ENCODE peak calls at places on chromosomes 2 and 18, in nine cellular contexts. One of them, this sample, is unnamed.

GRCh38 chr2:242031481-242032019 is 162.0 kb downstream of the RTP5 start:
- DNase-seq in spleen: peak
- DNase-seq in IMR-90: peak
- DNase-seq in thyroid gland: no peak
- DNase-seq in A549: no peak
- DNase-seq in body of pancreas: no peak
- DNase-seq in Peyer's patch: peak
- DNase-seq in sigmoid colon: peak
- DNase-seq in HCT116: no peak
- DNase-seq in this sample: no peak

GRCh38 chr2:44719564-44719963 is 221.9 kb upstream of the SIX3 start:
- DNase-seq in sigmoid colon: no peak
- DNase-seq in Peyer's patch: no peak
- DNase-seq in A549: no peak
- DNase-seq in IMR-90: no peak
- DNase-seq in HCT116: no peak
- DNase-seq in spleen: no peak
- DNase-seq in thyroid gland: no peak
- DNase-seq in body of pancreas: no peak
- DNase-seq in this sample: no peak

GRCh38 chr18:499351-500229 is 911 bp downstream of the COLEC12 start:
- DNase-seq in thyroid gland: no peak
- DNase-seq in sigmoid colon: peak
- DNase-seq in A549: peak
- DNase-seq in IMR-90: peak
- DNase-seq in HCT116: no peak
- DNase-seq in Peyer's patch: no peak
- DNase-seq in body of pancreas: no peak
- DNase-seq in spleen: no peak
- DNase-seq in this sample: peak

GRCh38 chr2:175734679-175735078 is 267.4 kb downstream of the LNPK start:
- DNase-seq in Peyer's patch: no peak
- DNase-seq in sigmoid colon: no peak
- DNase-seq in A549: no peak
- DNase-seq in HCT116: no peak
- DNase-seq in IMR-90: no peak
- DNase-seq in body of pancreas: no peak
- DNase-seq in spleen: no peak
- DNase-seq in thyroid gland: no peak
- DNase-seq in this sample: no peak

GRCh38 chr2:53994735-53995538 is 24.1 kb upstream of the PSME4 start:
- DNase-seq in sigmoid colon: no peak
- DNase-seq in A549: no peak
- DNase-seq in spleen: no peak
- DNase-seq in IMR-90: no peak
- DNase-seq in Peyer's patch: no peak
- DNase-seq in thyroid gland: no peak
- DNase-seq in HCT116: no peak
- DNase-seq in body of pancreas: no peak
- DNase-seq in this sample: no peak

GRCh38 chr2:118527571-118527970 is 319.9 kb downstream of the EN1 start:
- DNase-seq in thyroid gland: no peak
- DNase-seq in spleen: no peak
- DNase-seq in A549: no peak
- DNase-seq in sigmoid colon: no peak
- DNase-seq in HCT116: no peak
- DNase-seq in body of pancreas: no peak
- DNase-seq in Peyer's patch: no peak
- DNase-seq in IMR-90: no peak
- DNase-seq in this sample: no peak

GRCh38 chr2:190417045-190417842 is 9.1 kb downstream of the MFSD6 start:
- DNase-seq in thyroid gland: no peak
- DNase-seq in A549: no peak
- DNase-seq in spleen: no peak
- DNase-seq in IMR-90: no peak
- DNase-seq in Peyer's patch: no peak
- DNase-seq in sigmoid colon: no peak
- DNase-seq in body of pancreas: no peak
- DNase-seq in HCT116: no peak
- DNase-seq in this sample: no peak

GRCh38 chr2:27446057-27446456 is 3.9 kb downstream of the KRTCAP3 start:
- DNase-seq in spleen: no peak
- DNase-seq in IMR-90: no peak
- DNase-seq in A549: no peak
- DNase-seq in sigmoid colon: no peak
- DNase-seq in thyroid gland: no peak
- DNase-seq in body of pancreas: peak
- DNase-seq in Peyer's patch: peak
- DNase-seq in HCT116: no peak
- DNase-seq in this sample: peak

GRCh38 chr2:56127013-56127772 is 56.6 kb upstream of the CCDC85A start:
- DNase-seq in HCT116: no peak
- DNase-seq in sigmoid colon: no peak
- DNase-seq in Peyer's patch: no peak
- DNase-seq in spleen: no peak
- DNase-seq in body of pancreas: no peak
- DNase-seq in IMR-90: no peak
- DNase-seq in thyroid gland: no peak
- DNase-seq in A549: no peak
- DNase-seq in this sample: no peak

GRCh38 chr2:164913640-164914346 is 41.5 kb downstream of the SLC38A11 start:
- DNase-seq in body of pancreas: peak
- DNase-seq in sigmoid colon: no peak
- DNase-seq in HCT116: no peak
- DNase-seq in Peyer's patch: no peak
- DNase-seq in IMR-90: peak
- DNase-seq in thyroid gland: no peak
- DNase-seq in A549: peak
- DNase-seq in spleen: no peak
- DNase-seq in this sample: peak

GRCh38 chr2:127563458-127564428 is 28.3 kb downstream of the MYO7B start:
- DNase-seq in thyroid gland: no peak
- DNase-seq in Peyer's patch: peak
- DNase-seq in HCT116: no peak
- DNase-seq in spleen: peak
- DNase-seq in A549: no peak
- DNase-seq in IMR-90: no peak
- DNase-seq in body of pancreas: no peak
- DNase-seq in sigmoid colon: peak
- DNase-seq in this sample: no peak

GRCh38 chr2:66582975-66583842 is 148.3 kb downstream of the MEIS1 start:
- DNase-seq in sigmoid colon: peak
- DNase-seq in Peyer's patch: no peak
- DNase-seq in HCT116: no peak
- DNase-seq in A549: no peak
- DNase-seq in spleen: no peak
- DNase-seq in body of pancreas: peak
- DNase-seq in IMR-90: peak
- DNase-seq in thyroid gland: no peak
- DNase-seq in this sample: no peak

GRCh38 chr2:57182941-57183340 is 863.7 kb upstream of the VRK2 start:
- DNase-seq in thyroid gland: no peak
- DNase-seq in A549: no peak
- DNase-seq in spleen: no peak
- DNase-seq in body of pancreas: no peak
- DNase-seq in IMR-90: no peak
- DNase-seq in HCT116: no peak
- DNase-seq in Peyer's patch: no peak
- DNase-seq in sigmoid colon: no peak
- DNase-seq in this sample: no peak

GRCh38 chr2:109126501-109126860 is 2.5 kb upstream of the SH3RF3 start:
- DNase-seq in A549: no peak
- DNase-seq in IMR-90: peak
- DNase-seq in thyroid gland: no peak
- DNase-seq in body of pancreas: no peak
- DNase-seq in HCT116: no peak
- DNase-seq in Peyer's patch: peak
- DNase-seq in spleen: no peak
- DNase-seq in sigmoid colon: no peak
- DNase-seq in this sample: no peak

GRCh38 chr2:188449992-188450391 is 158.3 kb downstream of the GULP1 start:
- DNase-seq in sigmoid colon: no peak
- DNase-seq in Peyer's patch: no peak
- DNase-seq in IMR-90: no peak
- DNase-seq in spleen: no peak
- DNase-seq in body of pancreas: no peak
- DNase-seq in HCT116: no peak
- DNase-seq in A549: no peak
- DNase-seq in thyroid gland: no peak
- DNase-seq in this sample: no peak
- TF ChIP-seq CTCF in sigmoid colon: no peak
- TF ChIP-seq CTCF in Peyer's patch: no peak
- TF ChIP-seq CTCF in IMR-90: no peak
- TF ChIP-seq CTCF in spleen: no peak
- TF ChIP-seq CTCF in body of pancreas: no peak
- TF ChIP-seq CTCF in HCT116: no peak
- TF ChIP-seq CTCF in A549: no peak
- TF ChIP-seq CTCF in thyroid gland: no peak
- TF ChIP-seq CTCF in this sample: no peak

GRCh38 chr2:8125741-8126691 is 555.8 kb upstream of the ID2 start:
- DNase-seq in Peyer's patch: no peak
- DNase-seq in body of pancreas: no peak
- DNase-seq in sigmoid colon: no peak
- DNase-seq in spleen: no peak
- DNase-seq in A549: no peak
- DNase-seq in IMR-90: peak
- DNase-seq in thyroid gland: no peak
- DNase-seq in HCT116: no peak
- DNase-seq in this sample: no peak
- TF ChIP-seq POLR2A in Peyer's patch: no peak
- TF ChIP-seq POLR2A in body of pancreas: no peak
- TF ChIP-seq POLR2A in sigmoid colon: no peak
- TF ChIP-seq POLR2A in spleen: no peak
- TF ChIP-seq POLR2A in A549: no peak
- TF ChIP-seq POLR2A in IMR-90: no peak
- TF ChIP-seq POLR2A in thyroid gland: no peak
- TF ChIP-seq POLR2A in HCT116: no peak
- TF ChIP-seq POLR2A in this sample: no peak

GRCh38 chr2:231791107-231791506 is 4.9 kb downstream of the COPS7B start:
- DNase-seq in HCT116: no peak
- DNase-seq in Peyer's patch: no peak
- DNase-seq in thyroid gland: no peak
- DNase-seq in sigmoid colon: no peak
- DNase-seq in spleen: no peak
- DNase-seq in A549: no peak
- DNase-seq in body of pancreas: no peak
- DNase-seq in IMR-90: no peak
- DNase-seq in this sample: peak

GRCh38 chr2:231794383-231794782 is 8.1 kb downstream of the COPS7B start:
- DNase-seq in body of pancreas: no peak
- DNase-seq in spleen: no peak
- DNase-seq in HCT116: no peak
- DNase-seq in sigmoid colon: no peak
- DNase-seq in Peyer's patch: no peak
- DNase-seq in thyroid gland: no peak
- DNase-seq in IMR-90: no peak
- DNase-seq in A549: no peak
- DNase-seq in this sample: no peak

GRCh38 chr2:231800493-231801091 is 14.3 kb downstream of the COPS7B start:
- DNase-seq in HCT116: peak
- DNase-seq in body of pancreas: peak
- DNase-seq in thyroid gland: peak
- DNase-seq in spleen: no peak
- DNase-seq in sigmoid colon: no peak
- DNase-seq in Peyer's patch: peak
- DNase-seq in A549: peak
- DNase-seq in IMR-90: peak
- DNase-seq in this sample: peak

DNA sequence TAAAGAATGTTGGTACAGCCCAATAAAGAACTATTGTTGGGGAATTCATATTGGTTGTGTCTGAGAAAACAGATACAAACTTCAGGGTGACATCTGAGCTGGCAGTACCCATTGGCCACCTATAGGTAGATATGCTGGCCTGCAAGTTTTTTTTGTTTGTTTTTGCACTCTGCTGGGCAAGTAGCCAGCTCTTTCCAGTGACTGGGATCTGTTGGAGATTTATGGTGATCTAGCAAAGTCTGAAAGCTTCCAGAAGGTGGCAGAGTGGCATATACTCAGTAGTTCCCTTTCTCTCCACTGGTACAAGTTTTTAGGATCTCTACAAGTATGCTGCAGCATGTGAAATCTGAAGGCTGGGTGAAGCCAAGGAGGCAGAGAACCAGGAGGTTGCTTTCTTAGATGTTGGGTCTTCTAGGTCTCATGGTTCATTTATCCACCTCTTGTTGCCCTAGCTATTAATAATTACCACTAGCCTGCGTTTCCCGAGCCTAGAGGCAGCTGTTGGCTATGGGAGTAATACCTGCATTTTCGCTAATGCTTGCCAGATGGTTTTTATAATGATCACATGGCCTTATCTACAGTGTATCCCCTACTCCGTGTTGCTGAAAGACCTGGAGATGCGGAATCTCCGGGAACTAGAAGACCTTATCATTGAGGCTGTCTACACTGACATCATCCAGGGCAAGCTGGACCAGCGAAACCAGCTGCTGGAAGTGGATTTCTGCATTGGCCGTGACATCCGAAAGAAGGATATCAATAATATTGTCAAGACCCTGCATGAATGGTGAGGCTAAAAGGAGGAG is 9.5 kb downstream of the COPS7B start:
- DNase-seq in IMR-90: peak
- DNase-seq in Peyer's patch: peak
- DNase-seq in sigmoid colon: no peak
- DNase-seq in thyroid gland: peak
- DNase-seq in A549: peak
- DNase-seq in body of pancreas: peak
- DNase-seq in spleen: no peak
- DNase-seq in HCT116: peak
- DNase-seq in this sample: peak
- H3K27ac ChIP-seq in IMR-90: no peak
- H3K27ac ChIP-seq in Peyer's patch: no peak
- H3K27ac ChIP-seq in sigmoid colon: no peak
- H3K27ac ChIP-seq in thyroid gland: peak
- H3K27ac ChIP-seq in A549: no peak
- H3K27ac ChIP-seq in body of pancreas: peak
- H3K27ac ChIP-seq in spleen: no peak
- H3K27ac ChIP-seq in HCT116: peak
- H3K27ac ChIP-seq in this sample: no peak

DNA sequence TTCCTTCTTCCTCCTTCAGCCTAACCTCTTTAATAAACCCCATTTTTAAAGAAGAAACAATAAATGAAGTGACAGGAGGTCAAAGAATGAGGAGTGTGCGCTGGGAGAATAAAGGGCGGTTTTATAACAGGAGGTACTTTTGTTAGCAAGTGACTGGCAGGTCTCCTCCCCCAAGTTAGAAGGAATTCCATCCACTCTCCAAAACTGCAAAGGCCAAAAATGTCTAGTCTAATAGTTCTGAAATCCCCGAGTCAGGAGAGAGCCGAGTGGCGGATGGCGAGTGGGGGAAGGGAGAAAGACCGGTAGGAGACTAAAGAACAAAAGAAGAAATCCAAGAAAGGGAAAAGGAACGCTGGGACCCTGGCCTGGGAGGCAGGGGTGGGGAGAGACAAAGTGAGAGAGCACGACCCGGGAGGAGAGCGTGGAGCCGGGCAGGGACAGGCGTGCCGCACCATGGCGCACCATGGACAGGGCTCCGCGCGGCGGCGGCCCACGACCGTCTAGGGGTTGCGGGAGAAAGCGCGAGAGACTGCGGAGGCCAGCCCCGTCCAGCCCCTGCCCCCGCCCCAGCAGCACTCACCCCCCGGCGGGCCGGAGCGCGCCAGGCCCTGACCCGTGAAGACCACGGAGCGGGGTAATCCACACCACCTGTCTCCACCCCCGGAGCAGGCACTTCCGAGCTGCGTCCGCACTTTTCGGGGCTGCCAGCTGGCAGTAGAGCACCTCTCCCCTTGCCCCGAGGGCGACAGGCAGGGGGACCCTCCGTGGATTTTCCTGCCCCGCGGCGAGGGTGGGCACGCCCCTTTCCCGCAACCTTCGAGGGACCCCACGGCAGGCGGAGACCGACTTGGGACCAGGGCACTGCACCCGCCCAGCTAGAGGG is 1.6 kb downstream of the CDH2 start:
- DNase-seq in sigmoid colon: peak
- DNase-seq in HCT116: no peak
- DNase-seq in A549: peak
- DNase-seq in spleen: peak
- DNase-seq in body of pancreas: no peak
- DNase-seq in IMR-90: peak
- DNase-seq in thyroid gland: peak
- DNase-seq in Peyer's patch: no peak
- DNase-seq in this sample: peak
- TF ChIP-seq CTCF in sigmoid colon: no peak
- TF ChIP-seq CTCF in HCT116: no peak
- TF ChIP-seq CTCF in A549: no peak
- TF ChIP-seq CTCF in spleen: no peak
- TF ChIP-seq CTCF in body of pancreas: no peak
- TF ChIP-seq CTCF in IMR-90: no peak
- TF ChIP-seq CTCF in thyroid gland: no peak
- TF ChIP-seq CTCF in Peyer's patch: no peak
- TF ChIP-seq CTCF in this sample: no peak